ENCODE peak calls at places on chromosomes 1 and 21, in four cellular contexts. C is K562, J is A549, A is HepG2. R is an unnamed sample.

GRCh38 chr21:29771491-29772066 is 168.2 kb downstream of the GRIK1 start:
- DNase-seq in J (no peak), C (no peak), A (no peak), R (no peak)

GRCh38 chr1:19432943-19433609 is 52.3 kb downstream of the CAPZB start:
- DNase-seq in A (no peak), J (no peak), C (no peak), R (no peak)

GRCh38 chr1:114235956-114236355 is 82.3 kb upstream of the SYT6 start:
- DNase-seq in C (no peak), A (no peak), J (no peak), R (no peak)

GRCh38 chr1:186102559-186103148 is 272.4 kb downstream of the TPR start:
- DNase-seq in C (no peak), J (no peak), A (no peak), R (no peak)

GRCh38 chr1:181387702-181388101 is 95.6 kb upstream of the CACNA1E start:
- DNase-seq in C (no peak), A (no peak), J (no peak), R (no peak)

GRCh38 chr1:193111641-193112090 is 6.5 kb upstream of the GLRX2 start:
- DNase-seq in A (peak; percentile 67), J (peak; percentile 57), C (no peak), R (peak; percentile 38)

GRCh38 chr1:28365864-28366263 is 3.7 kb upstream of the PHACTR4 start:
- DNase-seq in C (no peak), J (no peak), A (no peak), R (no peak)

GRCh38 chr1:226654508-226655124 is 84.5 kb downstream of the ITPKB start:
- DNase-seq in A (no peak), C (no peak), J (no peak), R (no peak)

GRCh38 chr1:59353453-59353852 is 56.6 kb downstream of the FGGY start:
- DNase-seq in J (no peak), A (no peak), C (no peak), R (no peak)

GRCh38 chr1:95127380-95127779 is 10.2 kb downstream of the TLCD4 start:
- DNase-seq in A (no peak), J (no peak), C (no peak), R (no peak)

GRCh38 chr1:209406111-209406654 is 177.3 kb upstream of the CAMK1G start:
- DNase-seq in A (no peak), J (no peak), C (no peak), R (no peak)

GRCh38 chr1:91557039-91557690 is 56.5 kb downstream of the CDC7 start:
- DNase-seq in J (no peak), C (no peak), A (no peak), R (no peak)

GRCh38 chr1:62337785-62338631 is 18.8 kb upstream of the KANK4 start:
- DNase-seq in J (no peak), C (peak; percentile 56), A (peak; percentile 45), R (peak; percentile 35)

GRCh38 chr1:65148548-65149390 is 766 bp downstream of the AK4 start:
- DNase-seq in C (peak; percentile 51), A (no peak), J (peak; percentile 40), R (peak; percentile 71)

GRCh38 chr1:27000817-27001460 is 7.4 kb downstream of the TRNP1 start:
- DNase-seq in A (no peak), J (peak; percentile 64), C (peak; percentile 13), R (no peak)

GRCh38 chr1:15094056-15094455 is 59.5 kb upstream of the TMEM51 start:
- DNase-seq in C (no peak), A (no peak), J (no peak), R (no peak)

GRCh38 chr1:185969524-185969991 is 235.4 kb downstream of the HMCN1 start:
- DNase-seq in A (no peak), C (no peak), J (no peak), R (no peak)

GRCh38 chr1:45622891-45623394 is 911 bp downstream of the CCDC17 start:
- DNase-seq in J (no peak), C (peak; percentile 16), A (no peak), R (peak; percentile 45)

GRCh38 chr1:154499446-154499845 is 2.6 kb upstream of the TDRD10 start:
- DNase-seq in A (no peak), J (no peak), C (no peak), R (no peak)

GRCh38 chr1:228933753-228934152 is 198.5 kb downstream of the RHOU start:
- DNase-seq in C (no peak), A (peak; percentile 44), J (no peak), R (no peak)

GRCh38 chr1:62625415-62625814 is 28.1 kb downstream of the ANGPTL3 start:
- DNase-seq in A (no peak), C (no peak), J (no peak), R (no peak)

GRCh38 chr1:103106426-103107321 is 1.6 kb downstream of the COL11A1 start:
- DNase-seq in J (peak; percentile 54), A (peak; percentile 24), C (no peak), R (peak; percentile 40)

DNA sequence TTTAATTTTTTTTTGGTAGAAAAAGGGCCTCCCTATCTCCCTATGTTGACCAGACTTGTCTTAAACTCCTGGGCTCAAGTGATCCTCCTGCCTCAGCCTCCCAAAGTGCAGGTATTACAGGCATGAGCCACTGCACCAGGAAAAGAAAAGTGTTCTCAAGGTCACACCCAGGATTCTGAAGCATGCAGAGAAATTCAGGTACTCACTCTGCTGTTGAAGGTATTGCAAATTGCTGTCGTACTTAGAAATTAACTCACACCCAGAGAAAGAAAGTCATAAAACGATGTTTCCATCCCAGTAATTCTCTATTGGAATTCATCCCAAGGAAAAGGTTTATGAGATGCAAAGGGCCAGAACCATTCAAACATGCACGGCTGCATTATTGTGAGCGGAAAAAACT is 73.7 kb downstream of the DHRS3 start:
- DNase-seq in J (no peak), C (no peak), A (no peak), R (no peak)
- TF ChIP-seq HMGXB4 in J (no peak), C (no peak), A (no peak), R (no peak)

GRCh38 chr1:21742578-21742977 is 40.4 kb downstream of the USP48 start:
- DNase-seq in J (no peak), C (no peak), A (no peak), R (no peak)
- TF ChIP-seq HMGXB4 in J (no peak), C (no peak), A (no peak), R (no peak)

GRCh38 chr1:67956096-67956495 is 94.3 kb downstream of the DIRAS3 start:
- DNase-seq in A (no peak), J (no peak), C (no peak), R (no peak)
- TF ChIP-seq HMGXB4 in A (no peak), J (no peak), C (no peak), R (no peak)

DNA sequence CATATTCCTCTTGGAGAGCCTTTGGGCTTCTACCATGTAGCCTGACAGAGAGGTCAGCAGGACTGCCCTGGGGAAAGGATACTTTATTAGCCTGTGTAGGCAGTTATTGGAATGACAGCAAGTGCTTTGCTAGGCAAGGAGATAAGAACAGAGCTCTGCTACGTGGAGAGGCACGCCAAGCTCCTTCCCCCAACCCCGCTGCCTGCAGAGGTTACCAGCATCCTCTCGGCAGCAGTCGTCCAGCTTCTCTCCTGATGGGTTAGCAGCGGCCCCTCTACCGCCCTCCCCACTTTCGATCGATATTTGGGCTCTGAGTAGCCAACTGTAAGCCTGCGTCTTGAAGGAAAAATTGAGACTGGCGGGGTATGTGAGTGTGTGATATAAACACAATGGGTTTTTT is 122.3 kb downstream of the DHRS3 start:
- DNase-seq in C (peak; percentile 84), A (no peak), J (no peak), R (no peak)
- TF ChIP-seq HMGXB4 in C (peak; percentile 8), A (no peak), J (no peak), R (no peak)